ENCODE peak calls at places on chromosome 21, in ten cellular contexts. Z, N, T, B, I, L, U, V, X and D are unnamed samples.

GRCh38 chr21:38857152-38857825 is 51.6 kb downstream of the ETS2 start:
- DNase-seq in V (no peak), U (no peak), X (no peak), B (no peak), T (no peak), N (no peak), Z (no peak), L (no peak), I (no peak), D (peak)

GRCh38 chr21:16455978-16456377 is 726.2 kb downstream of the USP25 start:
- DNase-seq in V (no peak), T (no peak), Z (no peak), U (no peak), B (no peak), N (peak), L (no peak), I (no peak), X (peak), D (no peak)

GRCh38 chr21:37045139-37045538 is 27.7 kb downstream of the PIGP start:
- DNase-seq in L (no peak), B (no peak), V (no peak), X (no peak), U (no peak), T (no peak), Z (no peak), I (no peak), N (no peak), D (no peak)

GRCh38 chr21:34869541-34869940 is 179.6 kb downstream of the RUNX1 start:
- DNase-seq in U (no peak), V (no peak), L (no peak), N (no peak), I (no peak), X (no peak), B (peak), T (no peak), Z (no peak), D (no peak)

GRCh38 chr21:42465008-42465878 is 30.8 kb downstream of the RSPH1 start:
- DNase-seq in L (no peak), B (no peak), V (no peak), Z (no peak), N (no peak), T (no peak), I (no peak), U (no peak), X (no peak), D (no peak)

GRCh38 chr21:38917045-38917774 is 111.5 kb downstream of the ETS2 start:
- DNase-seq in L (peak), U (no peak), Z (peak), B (no peak), I (no peak), N (peak), T (no peak), X (no peak), V (no peak), D (no peak)

GRCh38 chr21:18987515-18988026 is 584.0 kb upstream of the TMPRSS15 start:
- DNase-seq in Z (no peak), V (no peak), I (no peak), U (no peak), N (no peak), X (no peak), B (no peak), T (no peak), L (no peak), D (no peak)

GRCh38 chr21:44856131-44856530 is 17.4 kb downstream of the PTTG1IP start:
- DNase-seq in Z (no peak), X (no peak), U (no peak), B (no peak), V (no peak), T (no peak), L (no peak), N (no peak), I (no peak), D (no peak)

GRCh38 chr21:23016617-23017016 is 2018.4 kb downstream of the NCAM2 start:
- DNase-seq in L (no peak), V (no peak), X (no peak), U (no peak), B (no peak), Z (no peak), I (no peak), N (no peak), T (no peak), D (no peak)

GRCh38 chr21:44844256-44844655 is 26.4 kb upstream of the SUMO3 start:
- DNase-seq in N (no peak), T (no peak), U (no peak), B (no peak), L (no peak), X (no peak), Z (no peak), V (no peak), I (no peak), D (no peak)

GRCh38 chr21:14686466-14687276 is 140.6 kb upstream of the SAMSN1 start:
- DNase-seq in V (no peak), T (no peak), N (no peak), Z (no peak), X (no peak), B (no peak), L (no peak), U (no peak), I (no peak), D (no peak)

GRCh38 chr21:40204956-40205355 is 337.7 kb downstream of the PCP4 start:
- DNase-seq in N (peak), T (no peak), I (no peak), U (no peak), L (no peak), V (no peak), B (no peak), X (no peak), Z (no peak), D (no peak)

GRCh38 chr21:36254106-36254941 is 65.7 kb upstream of the MORC3 start:
- DNase-seq in Z (no peak), L (no peak), X (no peak), T (no peak), I (no peak), N (no peak), B (no peak), U (no peak), V (no peak), D (no peak)

GRCh38 chr21:46633561-46633960 is 1.9 kb upstream of the PRMT2 start:
- DNase-seq in U (no peak), L (no peak), V (no peak), Z (no peak), T (no peak), I (no peak), B (no peak), X (no peak), N (no peak), D (no peak)

GRCh38 chr21:16084776-16085364 is 355.1 kb downstream of the USP25 start:
- DNase-seq in L (peak), N (no peak), B (peak), Z (no peak), V (no peak), U (no peak), I (no peak), X (peak), T (no peak), D (no peak)

GRCh38 chr21:44628707-44629391 is 2.0 kb downstream of the KRTAP10-9 start:
- DNase-seq in V (no peak), N (no peak), B (no peak), T (no peak), I (no peak), Z (no peak), X (no peak), U (no peak), L (no peak), D (no peak)

GRCh38 chr21:35026617-35027557 is 22.2 kb downstream of the RUNX1 start:
- DNase-seq in U (peak), B (peak), L (peak), V (no peak), Z (no peak), T (peak), I (peak), N (no peak), X (no peak), D (no peak)

GRCh38 chr21:35265170-35265877 is 216.2 kb upstream of the RUNX1 start:
- DNase-seq in L (no peak), U (no peak), I (no peak), N (no peak), Z (no peak), B (peak), V (peak), X (no peak), T (no peak), D (no peak)

GRCh38 chr21:45319461-45320211 is 31.9 kb upstream of the POFUT2 start:
- DNase-seq in Z (no peak), I (no peak), B (peak), L (peak), X (no peak), V (no peak), T (no peak), N (no peak), U (no peak), D (no peak)

GRCh38 chr21:44568261-44568660 is 5.3 kb upstream of the KRTAP10-4 start:
- DNase-seq in U (no peak), T (no peak), Z (no peak), N (no peak), B (no peak), X (no peak), L (no peak), V (no peak), I (no peak), D (no peak)

GRCh38 chr21:32611471-32611997 is 643 bp downstream of the CFAP298 start:
- DNase-seq in Z (no peak), X (no peak), I (no peak), U (no peak), N (peak), L (no peak), T (peak), B (peak), V (peak), D (peak)

GRCh38 chr21:46078984-46079356 is 18.9 kb upstream of the COL6A2 start:
- DNase-seq in N (no peak), U (no peak), X (no peak), T (no peak), V (no peak), L (no peak), I (no peak), Z (no peak), B (peak), D (peak)

GRCh38 chr21:27070881-27071670 is 104.2 kb upstream of the ADAMTS5 start:
- DNase-seq in L (no peak), B (no peak), V (no peak), U (no peak), N (no peak), I (no peak), Z (no peak), X (no peak), T (no peak), D (no peak)

GRCh38 chr21:44656868-44657267 is 864 bp upstream of the KRTAP12-3 start:
- DNase-seq in B (no peak), I (no peak), Z (no peak), L (no peak), V (no peak), N (no peak), T (no peak), U (no peak), X (no peak), D (peak)

GRCh38 chr21:46078322-46078981 is 19.5 kb upstream of the COL6A2 start:
- DNase-seq in N (no peak), T (no peak), B (peak), U (no peak), I (no peak), X (no peak), Z (no peak), V (no peak), L (peak), D (peak)

GRCh38 chr21:42861311-42862122 is 17.8 kb downstream of the WDR4 start:
- DNase-seq in Z (peak), V (no peak), T (no peak), I (no peak), B (no peak), X (no peak), U (no peak), N (no peak), L (no peak), D (no peak)

GRCh38 chr21:27406297-27407009 is 439.6 kb upstream of the ADAMTS5 start:
- DNase-seq in U (no peak), Z (no peak), X (no peak), I (no peak), L (no peak), T (no peak), B (peak), V (no peak), N (no peak), D (no peak)

GRCh38 chr21:14545906-14546480 is at the start of gene SAMSN1:
- DNase-seq in V (no peak), I (peak), L (peak), B (no peak), U (peak), N (no peak), X (no peak), Z (no peak), T (peak), D (no peak)

GRCh38 chr21:40829791-40830190 is 17.2 kb downstream of the DSCAM start:
- DNase-seq in B (no peak), T (no peak), I (no peak), N (no peak), X (no peak), Z (no peak), L (no peak), V (no peak), U (no peak), D (no peak)

GRCh38 chr21:38129711-38130110 is 127.1 kb upstream of the KCNJ15 start:
- DNase-seq in Z (no peak), I (no peak), L (no peak), X (no peak), N (no peak), V (no peak), B (no peak), U (no peak), T (no peak), D (no peak)

GRCh38 chr21:46108827-46109226 is 10.9 kb downstream of the COL6A2 start:
- DNase-seq in I (no peak), L (peak), T (no peak), B (no peak), V (no peak), Z (no peak), U (no peak), N (no peak), X (no peak), D (no peak)

GRCh38 chr21:25366116-25366515 is 241.2 kb downstream of the MRPL39 start:
- DNase-seq in Z (no peak), T (no peak), I (no peak), U (no peak), B (peak), L (no peak), X (no peak), V (no peak), N (no peak), D (no peak)